ENCODE peak calls at places on chromosomes 4 and X, in five cellular contexts. R is IMR-90, N is SK-N-SH, T is K562, D is GM12878. B is an unnamed sample.

GRCh38 chr4:99447079-99447478 is 11.9 kb upstream of the ADH7 start:
- DNase-seq in N (no peak), R (peak), T (no peak), D (peak), B (no peak)

GRCh38 chr4:44186850-44187246 is 261.8 kb downstream of the KCTD8 start:
- DNase-seq in T (no peak), R (no peak), N (no peak), D (no peak), B (no peak)

GRCh38 chr4:39426728-39427127 is 20.0 kb downstream of the KLB start:
- DNase-seq in N (no peak), R (no peak), T (no peak), D (no peak), B (no peak)

GRCh38 chr4:159204566-159204965 is 101.7 kb downstream of the RAPGEF2 start:
- DNase-seq in R (no peak), T (no peak), D (peak), N (no peak), B (no peak)

GRCh38 chrX:118975831-118976598 is 1.6 kb downstream of the LONRF3 start:
- DNase-seq in R (peak), N (peak), D (no peak), T (peak), B (peak)

GRCh38 chr4:176274441-176274840 is 5.4 kb upstream of the ASB5 start:
- DNase-seq in N (no peak), D (no peak), T (no peak), R (no peak), B (no peak)

GRCh38 chr4:152307669-152308068 is 228.2 kb downstream of the FBXW7 start:
- DNase-seq in D (no peak), N (no peak), T (no peak), R (no peak), B (no peak)

GRCh38 chr4:84159767-84160166 is 339.3 kb downstream of the NKX6-1 start:
- DNase-seq in D (no peak), R (no peak), T (no peak), N (no peak), B (peak)

GRCh38 chr4:182478475-182478874 is 235.3 kb downstream of the TENM3 start:
- DNase-seq in T (peak), D (no peak), R (peak), N (peak), B (peak)

GRCh38 chr4:74062954-74063353 is 24.5 kb upstream of the CXCL3 start:
- DNase-seq in N (no peak), T (no peak), D (no peak), R (no peak), B (no peak)

GRCh38 chr4:24777528-24777927 is 17.8 kb upstream of the SOD3 start:
- DNase-seq in T (no peak), D (no peak), R (no peak), N (no peak), B (no peak)

DNA sequence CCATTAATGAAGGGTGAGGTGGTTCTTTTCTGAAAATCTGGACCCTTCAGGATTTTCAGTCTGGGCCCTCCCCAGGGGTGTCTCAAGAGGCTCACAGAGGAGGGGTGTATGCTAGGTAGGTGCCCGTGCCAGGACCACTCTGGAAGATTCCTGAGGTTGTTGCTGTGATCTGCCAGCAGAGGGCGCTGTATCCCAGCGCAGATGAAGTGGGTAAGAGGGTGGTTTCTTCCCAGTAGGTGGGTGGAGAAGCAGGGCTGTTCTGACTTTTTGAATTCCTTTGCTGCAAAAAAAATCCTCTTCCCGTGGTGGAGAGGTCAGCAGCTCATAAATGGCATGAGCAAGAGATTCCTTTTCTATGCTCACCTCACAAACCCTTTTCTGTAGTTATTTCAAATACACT is 51.1 kb downstream of the SCML1 start:
- DNase-seq in D (no peak), N (peak), T (peak), R (peak), B (peak)
- TF ChIP-seq RFX5 in D (no peak), N (no peak), T (no peak), R (no peak), B (no peak)

GRCh38 chrX:9573282-9574106 is 108.6 kb downstream of the TBL1X start:
- DNase-seq in R (no peak), T (no peak), D (no peak), N (no peak), B (no peak)
- TF ChIP-seq RCOR1 in R (no peak), T (no peak), D (no peak), N (no peak), B (no peak)

GRCh38 chr4:101339332-101339731 is 8.0 kb downstream of the PPP3CA start:
- DNase-seq in R (no peak), T (no peak), N (no peak), D (no peak), B (no peak)
- TF ChIP-seq RFX5 in R (no peak), T (no peak), N (no peak), D (no peak), B (no peak)

GRCh38 chr4:61376301-61376700 is 176.2 kb downstream of the ADGRL3 start:
- DNase-seq in D (no peak), N (no peak), R (no peak), T (no peak), B (no peak)

GRCh38 chr4:61379406-61379805 is 179.3 kb downstream of the ADGRL3 start:
- DNase-seq in R (no peak), T (no peak), N (no peak), D (no peak), B (no peak)

GRCh38 chr4:61373901-61374611 is 173.9 kb downstream of the ADGRL3 start:
- DNase-seq in N (no peak), T (no peak), R (peak), D (no peak), B (peak)

GRCh38 chr4:61375316-61375715 is 175.2 kb downstream of the ADGRL3 start:
- DNase-seq in R (no peak), D (no peak), N (no peak), T (no peak), B (no peak)

GRCh38 chr4:61374612-61374920 is 174.4 kb downstream of the ADGRL3 start:
- DNase-seq in T (no peak), N (no peak), R (peak), D (no peak), B (no peak)
- TF ChIP-seq RCOR1 in T (no peak), N (no peak), R (no peak), D (no peak), B (no peak)

DNA sequence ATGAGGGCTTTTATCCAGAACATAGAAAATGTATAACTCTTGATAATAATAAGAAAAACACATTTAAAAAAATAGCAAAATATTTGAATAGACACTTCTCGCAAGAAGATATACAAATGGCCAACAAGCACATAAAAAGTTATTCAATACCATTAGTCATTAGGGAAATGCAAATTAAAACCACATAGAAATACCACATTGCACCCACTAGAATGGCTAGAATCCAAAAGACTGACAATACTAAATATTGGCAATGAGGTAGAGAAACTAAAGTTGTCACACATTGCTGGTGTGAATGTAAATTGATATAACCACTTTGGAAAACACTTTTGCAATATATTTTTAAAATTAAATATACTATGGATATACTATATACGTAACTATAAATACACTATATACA is 754.3 kb upstream of the MAGEB2 start:
- DNase-seq in R (no peak), D (no peak), T (no peak), N (no peak), B (no peak)
- TF ChIP-seq RFX5 in R (no peak), D (no peak), T (no peak), N (no peak), B (no peak)

GRCh38 chr4:67751260-67751659 is 2.9 kb downstream of the GNRHR start:
- DNase-seq in R (peak), D (no peak), N (no peak), T (no peak), B (no peak)

GRCh38 chr4:67746797-67747495 is 7.2 kb downstream of the GNRHR start:
- DNase-seq in T (peak), N (peak), R (peak), D (peak), B (peak)

GRCh38 chr4:67744561-67745283 is 9.5 kb downstream of the GNRHR start:
- DNase-seq in T (no peak), R (peak), D (no peak), N (no peak), B (no peak)

GRCh38 chr4:67750691-67751090 is 3.5 kb downstream of the GNRHR start:
- DNase-seq in T (no peak), R (no peak), N (no peak), D (no peak), B (no peak)

DNA sequence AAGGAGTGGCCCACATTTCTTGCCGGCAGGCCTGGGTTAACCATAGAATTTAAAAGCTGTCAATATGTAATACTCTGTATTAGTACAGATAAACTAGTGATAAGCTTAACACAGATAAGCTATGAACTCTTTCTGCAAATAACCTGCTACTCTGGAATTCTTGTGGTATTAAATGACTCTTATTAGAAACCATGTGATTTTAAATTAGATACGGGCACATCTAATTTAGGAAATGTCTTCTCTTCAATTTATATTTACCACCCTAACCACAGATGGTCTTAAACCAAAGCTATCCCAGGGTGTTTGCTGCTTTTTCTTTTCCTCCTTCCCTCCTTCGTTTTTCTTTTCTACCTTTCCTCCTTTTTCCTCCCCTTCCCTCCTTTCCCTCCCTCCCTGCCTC is 4.9 kb downstream of the GNRHR start:
- DNase-seq in T (no peak), R (no peak), D (no peak), N (no peak), B (no peak)
- TF ChIP-seq RCOR1 in T (no peak), R (no peak), D (no peak), N (no peak), B (no peak)

GRCh38 chr4:121697626-121698025 is 846 bp upstream of the ANXA5 start:
- DNase-seq in R (no peak), N (no peak), T (no peak), D (no peak), B (no peak)
- TF ChIP-seq RFX5 in R (no peak), N (no peak), T (no peak), D (no peak), B (no peak)

GRCh38 chr4:155509619-155510018 is 132.9 kb upstream of the MAP9 start:
- DNase-seq in N (no peak), D (no peak), R (peak), T (no peak), B (no peak)

GRCh38 chr4:155512069-155512468 is 135.3 kb upstream of the MAP9 start:
- DNase-seq in T (no peak), R (no peak), D (no peak), N (no peak), B (no peak)

GRCh38 chr4:155510771-155511170 is 134.0 kb upstream of the MAP9 start:
- DNase-seq in R (no peak), D (no peak), N (no peak), T (no peak), B (no peak)

GRCh38 chr4:155506761-155507160 is 130.0 kb upstream of the MAP9 start:
- DNase-seq in D (no peak), R (no peak), T (no peak), N (no peak), B (no peak)
- TF ChIP-seq RCOR1 in D (no peak), R (no peak), T (no peak), N (no peak), B (no peak)

GRCh38 chr4:178414881-178415446 is 972.7 kb upstream of the AGA start:
- DNase-seq in T (no peak), N (peak), D (no peak), R (no peak), B (no peak)

GRCh38 chr4:178412455-178412854 is 970.2 kb upstream of the AGA start:
- DNase-seq in T (no peak), R (no peak), N (no peak), D (no peak), B (no peak)

GRCh38 chr4:178415925-178416324 is 973.7 kb upstream of the AGA start:
- DNase-seq in N (peak), D (no peak), T (no peak), R (no peak), B (no peak)

GRCh38 chr4:178414042-178414441 is 971.8 kb upstream of the AGA start:
- DNase-seq in D (no peak), R (no peak), N (no peak), T (no peak), B (no peak)
- TF ChIP-seq RFX5 in D (no peak), R (no peak), N (no peak), T (no peak), B (no peak)

DNA sequence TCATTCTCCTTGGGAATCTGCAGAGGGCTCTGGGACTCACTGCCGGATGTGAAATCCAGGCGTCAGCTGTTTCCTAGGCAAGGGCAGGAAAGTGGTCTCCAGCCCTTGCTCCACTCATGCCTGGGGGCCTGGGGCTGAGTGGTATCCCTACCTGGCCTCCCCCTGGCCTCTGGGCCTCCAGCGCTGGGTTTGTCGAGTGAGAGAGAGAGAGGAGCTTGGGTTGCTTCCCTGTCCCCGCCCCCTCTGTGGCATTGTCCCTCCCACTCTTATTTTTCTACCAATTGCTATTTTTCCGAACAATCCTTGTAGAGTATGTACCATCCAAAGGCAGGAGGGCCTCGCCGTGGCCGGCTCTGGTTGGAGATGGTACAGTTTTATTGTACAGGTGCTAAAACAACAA is 53.1 kb downstream of the ELF4 start:
- DNase-seq in T (no peak), D (no peak), N (no peak), R (no peak), B (no peak)
- TF ChIP-seq RCOR1 in T (no peak), D (no peak), N (no peak), R (no peak), B (no peak)

B was measured in A549.